ENCODE peak calls at places on chromosomes 4 and X, in seven cellular contexts. Q is heart right ventricle, U is esophagus squamous epithelium, I is HFFc6, T is progenitor cell of endocrine pancreas, B is glutamatergic neuron, G is WTC11. D is an unnamed sample.

GRCh38 chr4:9765091-9765490 is 16.3 kb upstream of the DRD5 start:
- DNase-seq in Q (no peak), U (no peak), I (no peak), T (no peak), B (peak), G (peak), D (peak)

GRCh38 chr4:145299380-145300076 is 119.1 kb upstream of the OTUD4 start:
- DNase-seq in Q (no peak), U (no peak), I (peak), T (no peak), B (no peak), G (no peak), D (peak)

GRCh38 chr4:76803522-76803921 is 94.4 kb downstream of the SOWAHB start:
- DNase-seq in Q (no peak), U (no peak), I (peak), T (no peak), B (no peak), G (no peak), D (no peak)

GRCh38 chrX:16160729-16161128 is 6.6 kb upstream of the MAGEB17 start:
- DNase-seq in Q (no peak), U (no peak), I (peak), T (no peak), B (no peak), G (no peak), D (no peak)

GRCh38 chr4:13248621-13249298 is 235.4 kb downstream of the RAB28 start:
- DNase-seq in Q (no peak), U (no peak), I (peak), T (no peak), B (no peak), G (no peak), D (no peak)

GRCh38 chr4:117700111-117700892 is 334.0 kb upstream of the NDST3 start:
- DNase-seq in Q (no peak), U (no peak), I (no peak), T (no peak), B (no peak), G (no peak), D (peak)

GRCh38 chr4:16969696-16970135 is 71.3 kb upstream of the LDB2 start:
- DNase-seq in Q (no peak), U (peak), I (peak), T (no peak), B (no peak), G (no peak), D (no peak)

GRCh38 chr4:123939621-123940020 is 543.0 kb downstream of the SPRY1 start:
- DNase-seq in Q (no peak), U (no peak), I (peak), T (no peak), B (no peak), G (no peak), D (no peak)

GRCh38 chrX:11059923-11060322 is 51.2 kb upstream of the HCCS start:
- DNase-seq in Q (no peak), U (no peak), I (peak), T (no peak), B (no peak), G (no peak), D (no peak)

GRCh38 chr4:177323416-177323815 is 13.7 kb downstream of the NEIL3 start:
- DNase-seq in Q (no peak), U (no peak), I (no peak), T (no peak), B (no peak), G (no peak), D (no peak)

GRCh38 chr4:36206012-36206411 is 38.3 kb downstream of the ARAP2 start:
- DNase-seq in Q (no peak), U (no peak), I (no peak), T (no peak), B (no peak), G (no peak), D (no peak)

GRCh38 chr4:126526335-126526734 is 1106.4 kb upstream of the INTU start:
- DNase-seq in Q (no peak), U (no peak), I (no peak), T (no peak), B (no peak), G (no peak), D (no peak)

GRCh38 chr4:88526221-88526815 is 2.7 kb upstream of the PYURF start:
- DNase-seq in Q (no peak), U (no peak), I (peak), T (no peak), B (no peak), G (no peak), D (peak)

GRCh38 chr4:176902710-176903323 is 110.1 kb upstream of the VEGFC start:
- DNase-seq in Q (no peak), U (no peak), I (peak), T (no peak), B (no peak), G (no peak), D (peak)

GRCh38 chr4:73034896-73035295 is 34.6 kb downstream of the COX18 start:
- DNase-seq in Q (no peak), U (no peak), I (no peak), T (no peak), B (no peak), G (no peak), D (no peak)

GRCh38 chr4:111540661-111541060 is 604.6 kb upstream of the FAM241A start:
- DNase-seq in Q (no peak), U (no peak), I (no peak), T (no peak), B (no peak), G (no peak), D (no peak)

GRCh38 chr4:61308033-61308432 is 107.9 kb downstream of the ADGRL3 start:
- DNase-seq in Q (no peak), U (no peak), I (no peak), T (no peak), B (no peak), G (no peak), D (no peak)

GRCh38 chrX:31524182-31524581 is 452.3 kb upstream of the FTHL17 start:
- DNase-seq in Q (no peak), U (no peak), I (no peak), T (no peak), B (no peak), G (no peak), D (no peak)

GRCh38 chr4:165864228-165864627 is 8.8 kb upstream of the TLL1 start:
- DNase-seq in Q (no peak), U (no peak), I (no peak), T (no peak), B (no peak), G (no peak), D (no peak)
- TF ChIP-seq CTCF in Q (no peak), U (no peak), I (no peak), T (no peak), B (no peak), G (no peak), D (no peak)

DNA sequence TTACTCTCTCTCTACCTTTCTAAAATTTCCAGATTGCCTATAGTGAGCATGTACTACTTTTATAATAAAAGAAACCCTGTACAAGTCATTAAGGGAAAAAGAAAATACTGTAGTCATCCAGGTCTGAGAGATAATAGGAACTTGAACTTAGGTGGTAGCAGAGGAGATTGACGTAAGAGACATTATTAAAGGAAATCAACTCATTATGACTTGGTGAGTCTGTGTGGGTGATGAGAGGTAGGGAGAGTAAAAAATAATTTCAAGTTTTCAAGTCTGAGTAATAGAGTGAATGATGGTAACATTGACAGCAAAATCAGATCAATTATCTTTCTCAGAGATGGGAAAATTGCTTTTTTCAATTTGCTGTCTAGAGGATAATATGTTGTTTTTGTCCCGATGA is 44.0 kb upstream of the ZCCHC12 start:
- DNase-seq in Q (no peak), U (no peak), I (no peak), T (no peak), B (no peak), G (no peak), D (no peak)
- TF ChIP-seq CTCF in Q (no peak), U (no peak), I (no peak), T (no peak), B (no peak), G (no peak), D (no peak)

GRCh38 chr4:40838742-40839141 is 89.0 kb downstream of the NSUN7 start:
- DNase-seq in Q (no peak), U (no peak), I (no peak), T (no peak), B (no peak), G (no peak), D (no peak)
- TF ChIP-seq CTCF in Q (no peak), U (no peak), I (peak), T (peak), B (no peak), G (no peak), D (no peak)

GRCh38 chr4:181845617-181846016 is 397.6 kb upstream of the TENM3 start:
- DNase-seq in Q (no peak), U (no peak), I (no peak), T (no peak), B (no peak), G (no peak), D (no peak)
- TF ChIP-seq CTCF in Q (no peak), U (no peak), I (no peak), T (no peak), B (no peak), G (no peak), D (no peak)

GRCh38 chr4:170423137-170423536 is 333.4 kb upstream of the AADAT start:
- DNase-seq in Q (no peak), U (no peak), I (no peak), T (no peak), B (no peak), G (no peak), D (no peak)

GRCh38 chr4:170428929-170429328 is 339.2 kb upstream of the AADAT start:
- DNase-seq in Q (no peak), U (no peak), I (no peak), T (no peak), B (no peak), G (peak), D (no peak)
- TF ChIP-seq CTCF in Q (no peak), U (no peak), I (no peak), T (no peak), B (no peak), G (no peak), D (no peak)

GRCh38 chrX:17359500-17359899 is 15.5 kb upstream of the NHS start:
- DNase-seq in Q (no peak), U (no peak), I (no peak), T (no peak), B (no peak), G (no peak), D (no peak)

GRCh38 chrX:17361620-17362019 is 13.4 kb upstream of the NHS start:
- DNase-seq in Q (no peak), U (no peak), I (no peak), T (no peak), B (peak), G (peak), D (no peak)

GRCh38 chrX:17355976-17356375 is 19.0 kb upstream of the NHS start:
- DNase-seq in Q (no peak), U (no peak), I (no peak), T (no peak), B (no peak), G (no peak), D (no peak)
- TF ChIP-seq CTCF in Q (no peak), U (no peak), I (no peak), T (no peak), B (no peak), G (no peak), D (no peak)

GRCh38 chr4:121464854-121465253 is 84.0 kb upstream of the QRFPR start:
- DNase-seq in Q (no peak), U (no peak), I (no peak), T (no peak), B (no peak), G (no peak), D (no peak)
- TF ChIP-seq CTCF in Q (no peak), U (no peak), I (no peak), T (no peak), B (no peak), G (no peak), D (no peak)

GRCh38 chr4:158259955-158260575 is 49.8 kb downstream of the TMEM144 start:
- DNase-seq in Q (no peak), U (no peak), I (peak), T (no peak), B (no peak), G (no peak), D (no peak)
- TF ChIP-seq CTCF in Q (peak), U (no peak), I (peak), T (peak), B (peak), G (no peak), D (no peak)